ENCODE peak calls at places on chromosomes 11 and 22, in ten cellular contexts. One of them, this sample, is unnamed.

GRCh38 chr11:66289548-66290331 is 797 bp upstream of the YIF1A start:
- DNase-seq in CD8-positive, alpha-beta T cell: peak; percentile 81
- DNase-seq in testis: peak; percentile 77
- DNase-seq in fibroblast of pulmonary artery: no peak
- DNase-seq in AG04450: peak; percentile 72
- DNase-seq in cardiac fibroblast: peak; percentile 16
- DNase-seq in coronary artery: peak; percentile 87
- DNase-seq in astrocyte: no peak
- DNase-seq in fibroblast of lung: no peak
- DNase-seq in A549: peak; percentile 60
- DNase-seq in this sample: peak; percentile 76

GRCh38 chr11:103061656-103062055 is 30.3 kb downstream of the DCUN1D5 start:
- DNase-seq in CD8-positive, alpha-beta T cell: no peak
- DNase-seq in testis: no peak
- DNase-seq in fibroblast of pulmonary artery: no peak
- DNase-seq in AG04450: no peak
- DNase-seq in cardiac fibroblast: no peak
- DNase-seq in coronary artery: no peak
- DNase-seq in astrocyte: no peak
- DNase-seq in fibroblast of lung: no peak
- DNase-seq in A549: no peak
- DNase-seq in this sample: no peak

GRCh38 chr22:29152045-29152380 is 53.7 kb upstream of the EMID1 start:
- DNase-seq in CD8-positive, alpha-beta T cell: no peak
- DNase-seq in testis: no peak
- DNase-seq in fibroblast of pulmonary artery: no peak
- DNase-seq in AG04450: no peak
- DNase-seq in cardiac fibroblast: no peak
- DNase-seq in coronary artery: no peak
- DNase-seq in astrocyte: no peak
- DNase-seq in fibroblast of lung: no peak
- DNase-seq in A549: no peak
- DNase-seq in this sample: no peak

GRCh38 chr11:35454362-35454761 is 35.0 kb upstream of the SLC1A2 start:
- DNase-seq in CD8-positive, alpha-beta T cell: no peak
- DNase-seq in testis: no peak
- DNase-seq in fibroblast of pulmonary artery: no peak
- DNase-seq in AG04450: no peak
- DNase-seq in cardiac fibroblast: no peak
- DNase-seq in coronary artery: no peak
- DNase-seq in astrocyte: no peak
- DNase-seq in fibroblast of lung: no peak
- DNase-seq in A549: no peak
- DNase-seq in this sample: no peak

GRCh38 chr11:65423516-65424199 is 1.1 kb downstream of the NEAT1 start:
- DNase-seq in CD8-positive, alpha-beta T cell: peak; percentile 49
- DNase-seq in testis: peak; percentile 16
- DNase-seq in fibroblast of pulmonary artery: no peak
- DNase-seq in AG04450: no peak
- DNase-seq in cardiac fibroblast: no peak
- DNase-seq in coronary artery: peak; percentile 79
- DNase-seq in astrocyte: no peak
- DNase-seq in fibroblast of lung: peak; percentile 49
- DNase-seq in A549: no peak
- DNase-seq in this sample: no peak

GRCh38 chr11:73012121-73012863 is 129.8 kb downstream of the FCHSD2 start:
- DNase-seq in CD8-positive, alpha-beta T cell: no peak
- DNase-seq in testis: no peak
- DNase-seq in fibroblast of pulmonary artery: peak; percentile 8
- DNase-seq in AG04450: no peak
- DNase-seq in cardiac fibroblast: peak; percentile 50
- DNase-seq in coronary artery: no peak
- DNase-seq in astrocyte: peak; percentile 47
- DNase-seq in fibroblast of lung: peak; percentile 20
- DNase-seq in A549: no peak
- DNase-seq in this sample: no peak

GRCh38 chr11:17703951-17704350 is 15.4 kb upstream of the MYOD1 start:
- DNase-seq in CD8-positive, alpha-beta T cell: no peak
- DNase-seq in testis: no peak
- DNase-seq in fibroblast of pulmonary artery: peak; percentile 23
- DNase-seq in AG04450: no peak
- DNase-seq in cardiac fibroblast: peak; percentile 49
- DNase-seq in coronary artery: no peak
- DNase-seq in astrocyte: peak; percentile 18
- DNase-seq in fibroblast of lung: no peak
- DNase-seq in A549: no peak
- DNase-seq in this sample: no peak

GRCh38 chr11:3823303-3823702 is 14.9 kb downstream of the PGAP2 start:
- DNase-seq in CD8-positive, alpha-beta T cell: no peak
- DNase-seq in testis: no peak
- DNase-seq in fibroblast of pulmonary artery: peak; percentile 75
- DNase-seq in AG04450: peak; percentile 47
- DNase-seq in cardiac fibroblast: peak; percentile 82
- DNase-seq in coronary artery: no peak
- DNase-seq in astrocyte: peak; percentile 68
- DNase-seq in fibroblast of lung: peak; percentile 73
- DNase-seq in A549: no peak
- DNase-seq in this sample: no peak

GRCh38 chr22:44658371-44658953 is 43.5 kb upstream of the PRR5 start:
- DNase-seq in CD8-positive, alpha-beta T cell: no peak
- DNase-seq in testis: no peak
- DNase-seq in fibroblast of pulmonary artery: peak; percentile 87
- DNase-seq in AG04450: no peak
- DNase-seq in cardiac fibroblast: peak; percentile 9
- DNase-seq in coronary artery: no peak
- DNase-seq in astrocyte: peak; percentile 54
- DNase-seq in fibroblast of lung: peak; percentile 50
- DNase-seq in A549: no peak
- DNase-seq in this sample: no peak

GRCh38 chr11:70944636-70945035 is 307.7 kb downstream of the SHANK2 start:
- DNase-seq in CD8-positive, alpha-beta T cell: no peak
- DNase-seq in testis: no peak
- DNase-seq in fibroblast of pulmonary artery: no peak
- DNase-seq in AG04450: no peak
- DNase-seq in cardiac fibroblast: no peak
- DNase-seq in coronary artery: no peak
- DNase-seq in astrocyte: no peak
- DNase-seq in fibroblast of lung: no peak
- DNase-seq in A549: no peak
- DNase-seq in this sample: no peak

GRCh38 chr22:31556627-31557203 is 60.4 kb downstream of the SFI1 start:
- DNase-seq in CD8-positive, alpha-beta T cell: no peak
- DNase-seq in testis: no peak
- DNase-seq in fibroblast of pulmonary artery: peak; percentile 66
- DNase-seq in AG04450: peak; percentile 8
- DNase-seq in cardiac fibroblast: peak; percentile 61
- DNase-seq in coronary artery: no peak
- DNase-seq in astrocyte: no peak
- DNase-seq in fibroblast of lung: peak; percentile 57
- DNase-seq in A549: peak; percentile 18
- DNase-seq in this sample: peak; percentile 11

GRCh38 chr22:30423296-30423958 is 2.1 kb upstream of the MTFP1 start:
- DNase-seq in CD8-positive, alpha-beta T cell: peak; percentile 53
- DNase-seq in testis: peak; percentile 54
- DNase-seq in fibroblast of pulmonary artery: no peak
- DNase-seq in AG04450: no peak
- DNase-seq in cardiac fibroblast: no peak
- DNase-seq in coronary artery: no peak
- DNase-seq in astrocyte: no peak
- DNase-seq in fibroblast of lung: no peak
- DNase-seq in A549: no peak
- DNase-seq in this sample: no peak

GRCh38 chr11:63623513-63624140 is 9.4 kb upstream of the PLAAT3 start:
- DNase-seq in CD8-positive, alpha-beta T cell: no peak
- DNase-seq in testis: no peak
- DNase-seq in fibroblast of pulmonary artery: no peak
- DNase-seq in AG04450: no peak
- DNase-seq in cardiac fibroblast: peak; percentile 14
- DNase-seq in coronary artery: peak; percentile 21
- DNase-seq in astrocyte: no peak
- DNase-seq in fibroblast of lung: no peak
- DNase-seq in A549: no peak
- DNase-seq in this sample: no peak

GRCh38 chr11:57792060-57792541 is 30.5 kb downstream of the CTNND1 start:
- DNase-seq in CD8-positive, alpha-beta T cell: peak; percentile 95
- DNase-seq in testis: peak; percentile 60
- DNase-seq in fibroblast of pulmonary artery: no peak
- DNase-seq in AG04450: no peak
- DNase-seq in cardiac fibroblast: peak; percentile 39
- DNase-seq in coronary artery: no peak
- DNase-seq in astrocyte: peak; percentile 67
- DNase-seq in fibroblast of lung: peak; percentile 42
- DNase-seq in A549: no peak
- DNase-seq in this sample: no peak

GRCh38 chr22:37351268-37351667 is 69.0 kb downstream of the CYTH4 start:
- DNase-seq in CD8-positive, alpha-beta T cell: no peak
- DNase-seq in testis: no peak
- DNase-seq in fibroblast of pulmonary artery: no peak
- DNase-seq in AG04450: no peak
- DNase-seq in cardiac fibroblast: no peak
- DNase-seq in coronary artery: no peak
- DNase-seq in astrocyte: no peak
- DNase-seq in fibroblast of lung: no peak
- DNase-seq in A549: no peak
- DNase-seq in this sample: no peak
- TF ChIP-seq CTCF in CD8-positive, alpha-beta T cell: no peak
- TF ChIP-seq CTCF in testis: no peak
- TF ChIP-seq CTCF in fibroblast of pulmonary artery: no peak
- TF ChIP-seq CTCF in AG04450: no peak
- TF ChIP-seq CTCF in cardiac fibroblast: no peak
- TF ChIP-seq CTCF in coronary artery: no peak
- TF ChIP-seq CTCF in astrocyte: no peak
- TF ChIP-seq CTCF in fibroblast of lung: no peak
- TF ChIP-seq CTCF in A549: no peak
- TF ChIP-seq CTCF in this sample: no peak

DNA sequence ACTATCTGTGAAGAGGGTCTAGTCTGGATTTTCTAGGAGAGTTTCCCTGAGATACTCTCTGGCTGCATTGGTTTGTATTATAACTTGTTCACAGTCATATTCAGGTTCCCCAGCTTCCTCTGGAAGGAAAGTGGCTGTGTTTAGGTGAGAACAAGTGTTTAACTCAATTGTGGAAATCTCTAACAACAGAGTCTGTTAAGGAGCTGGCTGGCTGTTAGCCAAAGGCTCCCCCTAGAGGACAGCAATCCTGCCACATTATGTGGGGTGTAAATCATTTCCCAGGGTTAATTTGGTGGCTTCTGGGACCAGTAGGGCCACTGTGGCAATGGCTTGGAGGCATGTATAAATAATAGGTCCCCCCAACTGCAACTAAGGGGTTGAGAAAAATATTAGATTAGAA is 18.4 kb downstream of the MS4A6E start:
- DNase-seq in CD8-positive, alpha-beta T cell: no peak
- DNase-seq in testis: peak; percentile 47
- DNase-seq in fibroblast of pulmonary artery: no peak
- DNase-seq in AG04450: no peak
- DNase-seq in cardiac fibroblast: peak; percentile 4
- DNase-seq in coronary artery: no peak
- DNase-seq in astrocyte: no peak
- DNase-seq in fibroblast of lung: no peak
- DNase-seq in A549: no peak
- DNase-seq in this sample: peak; percentile 20
- TF ChIP-seq CTCF in CD8-positive, alpha-beta T cell: no peak
- TF ChIP-seq CTCF in testis: no peak
- TF ChIP-seq CTCF in fibroblast of pulmonary artery: peak; percentile 4
- TF ChIP-seq CTCF in AG04450: no peak
- TF ChIP-seq CTCF in cardiac fibroblast: no peak
- TF ChIP-seq CTCF in coronary artery: no peak
- TF ChIP-seq CTCF in astrocyte: peak; percentile 31
- TF ChIP-seq CTCF in fibroblast of lung: no peak
- TF ChIP-seq CTCF in A549: no peak
- TF ChIP-seq CTCF in this sample: peak; percentile 56

GRCh38 chr11:6604081-6604626 is 580 bp downstream of the ILK start:
- DNase-seq in CD8-positive, alpha-beta T cell: peak; percentile 72
- DNase-seq in testis: peak; percentile 72
- DNase-seq in fibroblast of pulmonary artery: peak; percentile 75
- DNase-seq in AG04450: no peak
- DNase-seq in cardiac fibroblast: peak; percentile 66
- DNase-seq in coronary artery: peak; percentile 81
- DNase-seq in astrocyte: peak; percentile 46
- DNase-seq in fibroblast of lung: peak; percentile 73
- DNase-seq in A549: peak; percentile 47
- DNase-seq in this sample: no peak
- TF ChIP-seq CTCF in CD8-positive, alpha-beta T cell: peak; percentile 37
- TF ChIP-seq CTCF in testis: no peak
- TF ChIP-seq CTCF in fibroblast of pulmonary artery: peak; percentile 21
- TF ChIP-seq CTCF in AG04450: peak; percentile 35
- TF ChIP-seq CTCF in cardiac fibroblast: peak; percentile 33
- TF ChIP-seq CTCF in coronary artery: no peak
- TF ChIP-seq CTCF in astrocyte: no peak
- TF ChIP-seq CTCF in fibroblast of lung: peak; percentile 37
- TF ChIP-seq CTCF in A549: no peak
- TF ChIP-seq CTCF in this sample: peak; percentile 15

GRCh38 chr22:17748555-17749353 is 25.5 kb downstream of the BID start:
- DNase-seq in CD8-positive, alpha-beta T cell: no peak
- DNase-seq in testis: peak; percentile 27
- DNase-seq in fibroblast of pulmonary artery: no peak
- DNase-seq in AG04450: no peak
- DNase-seq in cardiac fibroblast: no peak
- DNase-seq in coronary artery: no peak
- DNase-seq in astrocyte: no peak
- DNase-seq in fibroblast of lung: no peak
- DNase-seq in A549: no peak
- DNase-seq in this sample: peak; percentile 8
- TF ChIP-seq CTCF in CD8-positive, alpha-beta T cell: no peak
- TF ChIP-seq CTCF in testis: no peak
- TF ChIP-seq CTCF in fibroblast of pulmonary artery: no peak
- TF ChIP-seq CTCF in AG04450: no peak
- TF ChIP-seq CTCF in cardiac fibroblast: peak; percentile 23
- TF ChIP-seq CTCF in coronary artery: no peak
- TF ChIP-seq CTCF in astrocyte: no peak
- TF ChIP-seq CTCF in fibroblast of lung: peak; percentile 32
- TF ChIP-seq CTCF in A549: no peak
- TF ChIP-seq CTCF in this sample: peak; percentile 44